ENCODE peak calls at places on chromosomes 4 and X, in seven cellular contexts. V is activated effector memory CD4-positive, alpha-beta T cell treated with anti-CD3 and anti-CD28 coated beads, Interleukin-2, amount 50 U/mL, for 16 hours; R is T-helper 2 cell; K is activated naive CD8-positive, alpha-beta T cell treated with anti-CD3 and anti-CD28 coated beads, Interleukin-2, amount 50 U/mL, for 24 hours; Q is effector memory CD8-positive, alpha-beta T cell; Y is hippocampal formation; P is Daoy. S is an unnamed sample.
A peak's percentile ranks its signal among the peaks of the same experiment; 100 is the strongest.

GRCh38 chr4:189124149-189124758 is 816.4 kb upstream of the FRG1 start:
- DNase-seq in V (no peak), R (no peak), K (no peak), Q (no peak), Y (peak; percentile 9), P (peak; percentile 14), S (peak; percentile 37)

GRCh38 chrX:71998836-71999509 is 88.3 kb downstream of the NHSL2 start:
- DNase-seq in V (peak; percentile 69), R (no peak), K (peak; percentile 24), Q (peak; percentile 35), Y (peak; percentile 3), P (no peak), S (peak; percentile 38)

GRCh38 chrX:71496476-71496875 is 36.4 kb upstream of the OGT start:
- DNase-seq in V (no peak), R (no peak), K (no peak), Q (no peak), Y (no peak), P (no peak), S (no peak)

GRCh38 chrX:63657821-63658220 is 127.2 kb downstream of the ARHGEF9 start:
- DNase-seq in V (no peak), R (no peak), K (no peak), Q (no peak), Y (no peak), P (no peak), S (no peak)

GRCh38 chr4:145956288-145956890 is 17.8 kb upstream of the ZNF827 start:
- DNase-seq in V (no peak), R (no peak), K (peak; percentile 41), Q (peak; percentile 40), Y (no peak), P (peak; percentile 23), S (no peak)

GRCh38 chrX:150692296-150692695 is 900 bp upstream of the MTMR1 start:
- DNase-seq in V (no peak), R (no peak), K (no peak), Q (no peak), Y (no peak), P (no peak), S (no peak)

GRCh38 chr4:4782969-4783368 is 76.5 kb upstream of the MSX1 start:
- DNase-seq in V (no peak), R (no peak), K (no peak), Q (no peak), Y (no peak), P (no peak), S (no peak)

GRCh38 chr4:3200423-3201090 is 48.4 kb upstream of the MSANTD1 start:
- DNase-seq in V (no peak), R (no peak), K (no peak), Q (no peak), Y (no peak), P (no peak), S (no peak)

GRCh38 chrX:107683124-107683895 is 55.0 kb downstream of the PRPS1 start:
- DNase-seq in V (no peak), R (no peak), K (no peak), Q (no peak), Y (no peak), P (no peak), S (peak; percentile 45)

GRCh38 chr4:124936427-124936826 is 223.9 kb upstream of the ANKRD50 start:
- DNase-seq in V (no peak), R (no peak), K (no peak), Q (no peak), Y (no peak), P (no peak), S (peak; percentile 83)

GRCh38 chr4:9954468-9954867 is 66.8 kb downstream of the SLC2A9 start:
- DNase-seq in V (no peak), R (no peak), K (no peak), Q (no peak), Y (no peak), P (no peak), S (no peak)

GRCh38 chr4:80011636-80012236 is 61.3 kb downstream of the ANTXR2 start:
- DNase-seq in V (no peak), R (no peak), K (no peak), Q (no peak), Y (no peak), P (peak; percentile 14), S (no peak)

GRCh38 chr4:74005528-74005927 is 7.1 kb upstream of the CXCL5 start:
- DNase-seq in V (no peak), R (no peak), K (no peak), Q (no peak), Y (no peak), P (no peak), S (no peak)

GRCh38 chr4:98113005-98113404 is 30.3 kb downstream of the STPG2 start:
- DNase-seq in V (no peak), R (no peak), K (no peak), Q (no peak), Y (peak; percentile 37), P (no peak), S (no peak)

GRCh38 chr4:61511716-61512488 is 311.8 kb downstream of the ADGRL3 start:
- DNase-seq in V (no peak), R (no peak), K (no peak), Q (no peak), Y (no peak), P (no peak), S (no peak)

GRCh38 chrX:154096140-154097002 is 1.1 kb downstream of the MECP2 start:
- DNase-seq in V (peak; percentile 66), R (no peak), K (peak; percentile 29), Q (peak; percentile 8), Y (no peak), P (peak; percentile 9), S (no peak)

GRCh38 chrX:128884430-128884829 is 638.9 kb downstream of the SMARCA1 start:
- DNase-seq in V (no peak), R (no peak), K (no peak), Q (no peak), Y (no peak), P (no peak), S (no peak)

GRCh38 chrX:4239650-4240540 is 526.4 kb upstream of the PRKX start:
- DNase-seq in V (no peak), R (no peak), K (no peak), Q (no peak), Y (no peak), P (no peak), S (no peak)

GRCh38 chrX:130055899-130056298 is 54.4 kb downstream of the ELF4 start:
- DNase-seq in V (no peak), R (no peak), K (no peak), Q (no peak), Y (no peak), P (no peak), S (no peak)

GRCh38 chr4:26131711-26132110 is 189.1 kb upstream of the RBPJ start:
- DNase-seq in V (peak; percentile 74), R (no peak), K (peak; percentile 45), Q (peak; percentile 47), Y (no peak), P (no peak), S (no peak)

GRCh38 chrX:40154229-40154852 is 56.6 kb upstream of the BCOR start:
- DNase-seq in V (no peak), R (no peak), K (no peak), Q (no peak), Y (no peak), P (peak; percentile 55), S (no peak)

GRCh38 chrX:45849261-45849660 is 648.6 kb upstream of the DIPK2B start:
- DNase-seq in V (peak; percentile 64), R (no peak), K (no peak), Q (no peak), Y (no peak), P (peak; percentile 68), S (no peak)

GRCh38 chr4:128648021-128648420 is 161.5 kb upstream of the JADE1 start:
- DNase-seq in V (no peak), R (no peak), K (no peak), Q (no peak), Y (no peak), P (no peak), S (no peak)

GRCh38 chrX:48703642-48704481 is 7.3 kb downstream of the SUV39H1 start:
- DNase-seq in V (no peak), R (no peak), K (no peak), Q (no peak), Y (peak; percentile 10), P (peak; percentile 22), S (no peak)

GRCh38 chr4:11669156-11669555 is 240.5 kb upstream of the HS3ST1 start:
- DNase-seq in V (no peak), R (no peak), K (no peak), Q (no peak), Y (no peak), P (no peak), S (no peak)

GRCh38 chrX:44619039-44619438 is 76.4 kb upstream of the FUNDC1 start:
- DNase-seq in V (no peak), R (no peak), K (no peak), Q (no peak), Y (no peak), P (no peak), S (no peak)

GRCh38 chrX:137363559-137363958 is 202.4 kb upstream of the ZIC3 start:
- DNase-seq in V (no peak), R (no peak), K (no peak), Q (no peak), Y (no peak), P (no peak), S (no peak)

GRCh38 chr4:33107813-33108212 is 2387.6 kb downstream of the PCDH7 start:
- DNase-seq in V (no peak), R (no peak), K (no peak), Q (no peak), Y (no peak), P (no peak), S (no peak)

S was measured in stomach.